ENCODE peak calls at places on chromosomes 7 and 10, in seven cellular contexts. M is MM.1S, C is body of pancreas, O is A549, V is bronchial epithelial cell, L is tibial artery, I is mucosa of descending colon. H is an unnamed sample.

GRCh38 chr10:79422178-79422892 is 23.1 kb downstream of the ZCCHC24 start:
- DNase-seq in M (no peak), C (no peak), O (no peak), V (no peak), L (no peak), I (peak), H (no peak)

GRCh38 chr7:134515569-134516468 is 11.5 kb upstream of the AKR1B10 start:
- DNase-seq in M (no peak), C (no peak), O (peak), V (peak), L (no peak), I (no peak), H (no peak)

GRCh38 chr7:111098011-111098925 is 7.3 kb downstream of the LRRN3 start:
- DNase-seq in M (peak), C (no peak), O (no peak), V (peak), L (peak), I (no peak), H (no peak)

GRCh38 chr7:71517940-71518339 is 386.0 kb downstream of the GALNT17 start:
- DNase-seq in M (no peak), C (no peak), O (no peak), V (no peak), L (no peak), I (no peak), H (no peak)

GRCh38 chr7:150668472-150668911 is 17.0 kb upstream of the GIMAP2 start:
- DNase-seq in M (peak), C (no peak), O (no peak), V (no peak), L (no peak), I (no peak), H (no peak)

GRCh38 chr7:111364413-111364812 is 197.9 kb downstream of the IMMP2L start:
- DNase-seq in M (no peak), C (no peak), O (no peak), V (peak), L (no peak), I (no peak), H (no peak)

GRCh38 chr10:71621263-71621751 is 98.3 kb downstream of the C10orf105 start:
- DNase-seq in M (no peak), C (no peak), O (no peak), V (no peak), L (peak), I (no peak), H (no peak)

GRCh38 chr10:78912361-78913218 is 156.2 kb upstream of the ZMIZ1 start:
- DNase-seq in M (no peak), C (no peak), O (no peak), V (no peak), L (no peak), I (no peak), H (no peak)

GRCh38 chr7:151059362-151060112 is at the start of gene SLC4A2:
- DNase-seq in M (peak), C (peak), O (peak), V (no peak), L (peak), I (peak), H (peak)

GRCh38 chr7:50558380-50559051 is 6.7 kb downstream of the DDC start:
- DNase-seq in M (no peak), C (no peak), O (no peak), V (no peak), L (no peak), I (no peak), H (no peak)

GRCh38 chr10:48440771-48441170 is 134.3 kb downstream of the MAPK8 start:
- DNase-seq in M (no peak), C (no peak), O (no peak), V (no peak), L (no peak), I (no peak), H (no peak)

GRCh38 chr7:36303202-36304098 is 86.2 kb upstream of the ANLN start:
- DNase-seq in M (peak), C (peak), O (peak), V (peak), L (peak), I (peak), H (peak)

GRCh38 chr10:46234431-46235060 is 52.3 kb upstream of the ANTXRL start:
- DNase-seq in M (no peak), C (no peak), O (no peak), V (no peak), L (no peak), I (no peak), H (peak)

GRCh38 chr7:26458751-26459150 is 167.1 kb downstream of the SNX10 start:
- DNase-seq in M (no peak), C (no peak), O (no peak), V (no peak), L (no peak), I (no peak), H (no peak)

GRCh38 chr10:69425041-69425440 is 8.3 kb upstream of the TACR2 start:
- DNase-seq in M (no peak), C (no peak), O (no peak), V (no peak), L (no peak), I (no peak), H (no peak)

GRCh38 chr10:79113827-79114226 is 45.1 kb downstream of the ZMIZ1 start:
- DNase-seq in M (no peak), C (no peak), O (no peak), V (no peak), L (no peak), I (no peak), H (no peak)

GRCh38 chr7:143405671-143406352 is 2.8 kb downstream of the EPHA1 start:
- DNase-seq in M (no peak), C (no peak), O (no peak), V (no peak), L (no peak), I (no peak), H (no peak)

GRCh38 chr10:16518822-16519221 is 2.9 kb downstream of the C1QL3 start:
- DNase-seq in M (no peak), C (no peak), O (no peak), V (no peak), L (no peak), I (no peak), H (no peak)

GRCh38 chr10:49242604-49243003 is 54.4 kb upstream of the TMEM273 start:
- DNase-seq in M (no peak), C (no peak), O (no peak), V (no peak), L (no peak), I (no peak), H (no peak)

GRCh38 chr7:132312531-132313070 is 263.7 kb downstream of the PLXNA4 start:
- DNase-seq in M (no peak), C (no peak), O (no peak), V (no peak), L (no peak), I (no peak), H (no peak)

GRCh38 chr7:114885836-114886235 is 36.1 kb upstream of the MDFIC start:
- DNase-seq in M (no peak), C (no peak), O (no peak), V (peak), L (no peak), I (no peak), H (no peak)

GRCh38 chr10:3452683-3453388 is 280.3 kb upstream of the PITRM1 start:
- DNase-seq in M (no peak), C (no peak), O (no peak), V (peak), L (no peak), I (no peak), H (no peak)

GRCh38 chr10:121900443-121901174 is 27.2 kb downstream of the ATE1 start:
- DNase-seq in M (peak), C (no peak), O (peak), V (peak), L (no peak), I (no peak), H (no peak)

GRCh38 chr7:15214981-15215380 is 312.4 kb upstream of the DGKB start:
- DNase-seq in M (no peak), C (no peak), O (no peak), V (no peak), L (no peak), I (no peak), H (no peak)

GRCh38 chr10:63766766-63767505 is 245.7 kb downstream of the REEP3 start:
- DNase-seq in M (no peak), C (no peak), O (no peak), V (no peak), L (no peak), I (no peak), H (no peak)

DNA sequence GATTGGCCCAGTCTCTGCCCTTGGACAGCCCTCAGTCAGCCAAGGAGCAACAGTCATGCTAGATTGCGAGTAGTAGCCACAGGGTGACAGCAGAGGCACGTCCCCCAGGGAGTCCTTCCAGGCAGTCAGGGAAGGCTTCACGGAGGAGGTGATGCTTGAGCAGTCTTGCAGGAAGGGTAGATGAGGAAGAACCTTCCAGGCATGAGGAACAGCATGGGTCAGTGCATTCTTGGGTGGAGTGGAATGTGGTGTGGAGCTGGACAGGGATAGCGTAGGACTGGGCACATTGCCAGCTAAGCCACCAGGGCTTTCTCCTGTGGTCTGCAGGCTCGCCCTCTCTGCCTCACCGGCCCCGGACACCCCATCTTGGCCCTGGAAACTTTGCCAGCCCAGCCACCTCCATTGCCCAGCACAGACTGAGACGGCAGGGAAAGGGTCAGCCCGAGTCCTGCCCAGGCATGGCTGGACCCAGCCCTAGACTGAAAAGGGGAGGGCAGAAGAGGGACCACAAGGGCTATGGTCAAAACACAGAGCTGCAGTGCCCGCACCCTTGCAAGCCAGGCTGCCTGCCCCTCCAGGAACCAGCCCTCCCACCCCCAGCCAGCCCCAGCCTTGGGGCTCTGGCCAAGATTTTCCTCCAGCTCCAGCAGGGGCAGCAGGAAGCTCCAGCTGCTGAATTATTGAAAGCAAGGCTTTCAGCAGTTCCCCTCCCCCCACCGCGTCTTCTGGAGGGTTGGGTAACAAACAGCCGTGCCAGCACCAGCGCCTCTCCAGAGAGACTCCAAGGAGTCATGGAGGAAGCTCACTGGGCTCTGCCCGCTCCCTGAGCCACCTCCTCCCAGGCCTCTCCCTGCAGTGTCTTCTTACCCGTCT is 18.7 kb downstream of the SRRM3 start:
- DNase-seq in M (no peak), C (peak), O (no peak), V (no peak), L (no peak), I (no peak), H (no peak)
- TF ChIP-seq CTCF in M (no peak), C (no peak), O (no peak), V (no peak), L (no peak), I (no peak), H (no peak)

GRCh38 chr10:51436805-51437204 is 262.6 kb downstream of the CSTF2T start:
- DNase-seq in M (no peak), C (no peak), O (no peak), V (no peak), L (no peak), I (no peak), H (no peak)
- TF ChIP-seq CTCF in M (no peak), C (no peak), O (no peak), V (no peak), L (no peak), I (no peak), H (no peak)

GRCh38 chr7:46772740-46773139 is 809.2 kb downstream of the TNS3 start:
- DNase-seq in M (no peak), C (no peak), O (no peak), V (no peak), L (peak), I (no peak), H (no peak)

GRCh38 chr7:46775776-46776175 is 806.1 kb downstream of the TNS3 start:
- DNase-seq in M (no peak), C (no peak), O (no peak), V (no peak), L (no peak), I (no peak), H (no peak)

GRCh38 chr7:46775020-46775419 is 806.9 kb downstream of the TNS3 start:
- DNase-seq in M (no peak), C (no peak), O (no peak), V (no peak), L (no peak), I (no peak), H (no peak)

GRCh38 chr7:46774515-46774914 is 807.4 kb downstream of the TNS3 start:
- DNase-seq in M (no peak), C (no peak), O (no peak), V (no peak), L (peak), I (no peak), H (no peak)

DNA sequence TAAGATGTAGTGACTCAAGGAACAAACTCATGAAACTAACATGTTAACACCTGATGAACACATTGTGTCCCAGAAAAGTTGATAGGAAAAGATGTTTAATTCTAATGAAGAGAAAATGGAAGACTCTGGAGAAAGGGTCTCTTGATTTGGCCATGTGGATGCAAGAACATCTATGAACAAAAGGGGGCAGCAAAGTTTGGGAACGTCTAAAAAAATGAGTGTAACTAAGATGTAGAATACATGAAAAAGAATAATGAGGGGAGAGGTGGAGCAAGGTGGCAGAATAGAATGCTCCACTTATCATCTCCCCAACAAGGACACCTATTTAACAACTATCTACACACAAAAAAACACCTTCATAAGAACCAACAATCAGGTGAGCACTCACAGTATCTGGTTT is 805.1 kb downstream of the TNS3 start:
- DNase-seq in M (peak), C (no peak), O (no peak), V (peak), L (no peak), I (no peak), H (no peak)
- TF ChIP-seq CTCF in M (peak), C (peak), O (peak), V (peak), L (peak), I (no peak), H (no peak)

GRCh38 chr7:116165717-116166116 is 44.6 kb upstream of the TES start:
- DNase-seq in M (no peak), C (no peak), O (no peak), V (no peak), L (no peak), I (no peak), H (no peak)

GRCh38 chr7:116169060-116169459 is 41.3 kb upstream of the TES start:
- DNase-seq in M (no peak), C (no peak), O (peak), V (no peak), L (no peak), I (no peak), H (no peak)

GRCh38 chr7:116166167-116166566 is 44.2 kb upstream of the TES start:
- DNase-seq in M (no peak), C (no peak), O (no peak), V (peak), L (no peak), I (no peak), H (no peak)

GRCh38 chr7:116164552-116164951 is 45.8 kb upstream of the TES start:
- DNase-seq in M (no peak), C (no peak), O (no peak), V (no peak), L (no peak), I (no peak), H (no peak)

DNA sequence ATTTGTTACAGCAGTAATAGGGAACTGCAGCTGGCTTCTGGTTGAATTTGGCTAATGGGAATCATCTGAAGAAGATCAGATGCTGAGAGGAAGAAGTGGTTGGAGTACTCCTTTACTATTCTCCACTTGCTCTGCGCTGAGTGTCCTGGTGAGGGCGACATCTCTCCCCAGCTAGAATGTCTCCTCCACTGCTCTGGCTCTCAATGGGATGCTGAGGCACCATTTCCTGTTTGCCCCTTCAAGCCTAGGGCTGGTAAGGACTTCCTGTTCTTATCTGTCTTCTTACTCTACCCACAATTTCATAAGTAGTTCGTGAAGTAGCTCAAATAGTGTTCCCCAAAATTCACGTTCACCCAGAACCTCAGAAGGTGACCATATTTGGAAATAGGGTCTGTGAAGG is 43.2 kb upstream of the TES start:
- DNase-seq in M (peak), C (no peak), O (no peak), V (no peak), L (no peak), I (no peak), H (no peak)
- TF ChIP-seq CTCF in M (peak), C (no peak), O (no peak), V (no peak), L (no peak), I (no peak), H (no peak)

DNA sequence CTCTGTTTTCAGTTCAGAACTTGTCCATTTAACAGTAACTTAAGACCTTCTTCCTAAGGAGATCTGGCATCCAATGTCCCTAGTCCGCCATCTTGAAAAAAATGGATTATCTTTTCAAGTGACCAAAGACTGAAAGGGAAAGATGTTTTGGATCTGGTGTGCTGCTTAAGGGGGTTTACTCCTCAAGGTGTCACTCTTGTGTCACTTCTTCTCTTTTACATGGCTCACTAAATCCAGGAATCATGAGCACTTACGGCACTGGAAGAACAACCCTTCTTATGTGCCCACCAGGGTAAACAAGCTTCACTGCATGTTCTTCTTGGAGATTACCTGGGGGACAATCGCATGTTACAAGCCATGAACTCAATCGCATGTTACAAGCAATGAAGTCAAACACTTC is 43.7 kb downstream of the ANXA8 start:
- DNase-seq in M (no peak), C (no peak), O (no peak), V (peak), L (no peak), I (no peak), H (no peak)
- TF ChIP-seq CTCF in M (no peak), C (no peak), O (no peak), V (no peak), L (no peak), I (no peak), H (no peak)

DNA sequence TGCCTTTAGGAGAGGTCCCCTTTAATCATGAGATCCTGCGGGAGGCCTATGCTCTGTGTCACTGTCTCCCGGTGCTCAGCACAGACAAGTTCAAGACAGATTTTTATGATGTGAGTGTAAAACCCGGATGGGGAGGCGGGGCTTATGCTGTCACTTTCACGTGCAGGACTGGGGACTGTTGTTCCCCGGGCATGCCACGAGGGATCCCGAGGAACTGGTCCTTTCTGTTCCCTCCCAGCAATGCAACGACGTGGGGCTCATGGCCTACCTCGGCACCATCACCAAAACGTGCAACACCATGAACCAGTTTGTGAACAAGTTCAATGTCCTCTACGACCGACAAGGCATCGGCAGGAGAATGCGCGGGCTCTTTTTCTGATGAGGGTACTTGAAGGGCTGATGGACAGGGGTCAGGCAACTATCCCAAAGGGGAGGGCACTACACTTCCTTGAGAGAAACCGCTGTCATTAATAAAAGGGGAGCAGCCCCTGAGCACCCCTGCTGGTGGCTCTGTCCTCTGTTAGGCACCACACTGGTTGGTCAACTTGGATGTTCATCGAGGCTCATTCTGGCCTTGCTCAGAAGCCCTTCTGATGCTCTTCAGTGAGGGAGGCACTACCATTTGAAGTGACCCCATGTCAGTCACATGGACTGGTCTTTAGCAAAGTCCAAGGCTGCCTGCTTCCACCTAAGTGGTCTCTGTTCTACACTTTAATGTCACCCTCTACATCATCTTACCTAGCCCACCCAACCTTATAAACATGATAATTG is 2.8 kb downstream of the COPS6 start:
- DNase-seq in M (no peak), C (no peak), O (no peak), V (peak), L (no peak), I (no peak), H (no peak)
- TF ChIP-seq CTCF in M (no peak), C (no peak), O (no peak), V (no peak), L (no peak), I (no peak), H (no peak)

GRCh38 chr7:16606704-16607103 is 38.9 kb downstream of the ANKMY2 start:
- DNase-seq in M (no peak), C (no peak), O (no peak), V (no peak), L (no peak), I (no peak), H (no peak)

GRCh38 chr7:16609842-16610450 is 35.6 kb downstream of the ANKMY2 start:
- DNase-seq in M (no peak), C (no peak), O (no peak), V (no peak), L (no peak), I (no peak), H (no peak)

GRCh38 chr7:16603633-16604032 is 41.9 kb downstream of the ANKMY2 start:
- DNase-seq in M (no peak), C (no peak), O (no peak), V (peak), L (no peak), I (no peak), H (no peak)

GRCh38 chr7:16599860-16600259 is 45.7 kb downstream of the ANKMY2 start:
- DNase-seq in M (no peak), C (no peak), O (no peak), V (peak), L (no peak), I (no peak), H (no peak)

GRCh38 chr7:16604054-16604453 is 41.5 kb downstream of the ANKMY2 start:
- DNase-seq in M (no peak), C (no peak), O (no peak), V (peak), L (no peak), I (no peak), H (no peak)
- TF ChIP-seq CTCF in M (no peak), C (peak), O (peak), V (peak), L (no peak), I (no peak), H (no peak)